ENCODE peak calls at places on chromosomes 4 and X, in seven cellular contexts. I is stimulated activated naive CD8-positive, alpha-beta T cell treated with anti-CD3 and anti-CD28 coated beads, Interleukin-15, Interleukin-2, amounts not matched to agents 100 U/mL and 50 U/mL, for 24 hours; L is BJ; S is LoVo; G is cardiac muscle cell; C is HS-5; N is GM10248. V is an unnamed sample.

GRCh38 chr4:182893490-182893889 is 23.7 kb downstream of the DCTD start:
- DNase-seq in I (no peak), L (no peak), S (no peak), G (no peak), C (no peak), N (no peak), V (no peak)

GRCh38 chr4:142940614-142941013 is 94.5 kb upstream of the INPP4B start:
- DNase-seq in I (no peak), L (no peak), S (no peak), G (no peak), C (no peak), N (no peak), V (no peak)

GRCh38 chrX:120477453-120477852 is 8.4 kb upstream of the LAMP2 start:
- DNase-seq in I (no peak), L (no peak), S (no peak), G (no peak), C (no peak), N (no peak), V (no peak)

GRCh38 chrX:144214651-144215050 is 330.8 kb downstream of the UBE2NL start:
- DNase-seq in I (no peak), L (no peak), S (no peak), G (no peak), C (no peak), N (no peak), V (no peak)

GRCh38 chr4:1183985-1184773 is 11.8 kb upstream of the SPON2 start:
- DNase-seq in I (no peak), L (no peak), S (no peak), G (no peak), C (no peak), N (peak), V (no peak)

GRCh38 chrX:133951098-133951497 is 34.3 kb downstream of the GPC3 start:
- DNase-seq in I (no peak), L (no peak), S (no peak), G (no peak), C (no peak), N (no peak), V (no peak)

GRCh38 chr4:174256277-174256713 is 27.2 kb downstream of the FBXO8 start:
- DNase-seq in I (no peak), L (peak), S (no peak), G (no peak), C (no peak), N (no peak), V (no peak)

GRCh38 chr4:5166377-5166776 is 115.1 kb downstream of the STK32B start:
- DNase-seq in I (no peak), L (no peak), S (no peak), G (no peak), C (no peak), N (no peak), V (no peak)

GRCh38 chrX:97479491-97479890 is 595.8 kb downstream of the RPA4 start:
- DNase-seq in I (no peak), L (no peak), S (no peak), G (no peak), C (no peak), N (no peak), V (no peak)

GRCh38 chr4:153112071-153112460 is 92.2 kb upstream of the TRIM2 start:
- DNase-seq in I (peak), L (no peak), S (no peak), G (no peak), C (no peak), N (no peak), V (no peak)

GRCh38 chr4:190014771-190015537 is 12.1 kb downstream of the FRG2 start:
- DNase-seq in I (no peak), L (no peak), S (no peak), G (no peak), C (peak), N (peak), V (no peak)

GRCh38 chr4:1614049-1614448 is 70.1 kb downstream of the FAM53A start:
- DNase-seq in I (no peak), L (no peak), S (no peak), G (no peak), C (no peak), N (no peak), V (no peak)

GRCh38 chr4:81260443-81261102 is 45.6 kb upstream of the PRKG2 start:
- DNase-seq in I (no peak), L (no peak), S (no peak), G (no peak), C (no peak), N (no peak), V (no peak)

GRCh38 chr4:82431026-82431745 is 796 bp downstream of the ENOPH1 start:
- DNase-seq in I (peak), L (no peak), S (peak), G (peak), C (no peak), N (peak), V (no peak)

GRCh38 chr4:1855334-1856070 is 454 bp downstream of the LETM1 start:
- DNase-seq in I (peak), L (no peak), S (no peak), G (peak), C (no peak), N (no peak), V (no peak)

GRCh38 chr4:10090467-10091250 is 25.9 kb downstream of the WDR1 start:
- DNase-seq in I (no peak), L (no peak), S (no peak), G (no peak), C (no peak), N (no peak), V (no peak)

GRCh38 chrX:131217878-131218486 is 71.1 kb downstream of the IGSF1 start:
- DNase-seq in I (no peak), L (no peak), S (no peak), G (no peak), C (no peak), N (no peak), V (no peak)

GRCh38 chr4:112923514-112923913 is 125.9 kb upstream of the ANK2 start:
- DNase-seq in I (no peak), L (no peak), S (no peak), G (no peak), C (no peak), N (no peak), V (no peak)

GRCh38 chrX:1754077-1754476 is 139.2 kb downstream of the ASMT start:
- DNase-seq in I (no peak), L (peak), S (no peak), G (no peak), C (no peak), N (no peak), V (no peak)

GRCh38 chrX:22325091-22325490 is 52.4 kb downstream of the CBLL2 start:
- DNase-seq in I (no peak), L (no peak), S (no peak), G (peak), C (no peak), N (no peak), V (peak)

GRCh38 chr4:81723044-81723884 is 251.6 kb upstream of the RASGEF1B start:
- DNase-seq in I (no peak), L (no peak), S (no peak), G (no peak), C (no peak), N (no peak), V (no peak)

GRCh38 chr4:48756689-48757220 is 23.3 kb downstream of the FRYL start:
- DNase-seq in I (no peak), L (no peak), S (no peak), G (no peak), C (no peak), N (no peak), V (no peak)

GRCh38 chr4:8402181-8402597 is 38.3 kb downstream of the ACOX3 start:
- DNase-seq in I (no peak), L (no peak), S (no peak), G (no peak), C (no peak), N (no peak), V (no peak)

GRCh38 chr4:138414202-138414601 is 172.1 kb upstream of the SLC7A11 start:
- DNase-seq in I (no peak), L (no peak), S (no peak), G (no peak), C (no peak), N (no peak), V (no peak)

GRCh38 chr4:7381221-7381889 is 53.4 kb downstream of the PSAPL1 start:
- DNase-seq in I (no peak), L (no peak), S (no peak), G (no peak), C (no peak), N (no peak), V (no peak)

GRCh38 chr4:40409835-40410234 is 74.7 kb downstream of the CHRNA9 start:
- DNase-seq in I (no peak), L (no peak), S (no peak), G (no peak), C (no peak), N (no peak), V (no peak)

GRCh38 chrX:153819398-153820083 is 10.8 kb downstream of the PDZD4 start:
- DNase-seq in I (no peak), L (no peak), S (no peak), G (no peak), C (no peak), N (no peak), V (no peak)

GRCh38 chr4:158949094-158949493 is 153.8 kb upstream of the RAPGEF2 start:
- DNase-seq in I (no peak), L (no peak), S (peak), G (no peak), C (no peak), N (no peak), V (peak)

GRCh38 chr4:121448231-121448630 is 67.4 kb upstream of the QRFPR start:
- DNase-seq in I (no peak), L (no peak), S (peak), G (no peak), C (no peak), N (no peak), V (no peak)

GRCh38 chr4:134470544-134470943 is 269.0 kb upstream of the PABPC4L start:
- DNase-seq in I (no peak), L (no peak), S (peak), G (peak), C (no peak), N (peak), V (peak)

GRCh38 chr4:6378493-6379445 is 93.6 kb downstream of the PPP2R2C start:
- DNase-seq in I (no peak), L (no peak), S (no peak), G (no peak), C (no peak), N (no peak), V (no peak)

GRCh38 chr4:94298725-94299252 is 43.8 kb downstream of the HPGDS start:
- DNase-seq in I (no peak), L (no peak), S (no peak), G (no peak), C (no peak), N (no peak), V (peak)

GRCh38 chr4:132334081-132334480 is 815.0 kb upstream of the PCDH10 start:
- DNase-seq in I (no peak), L (no peak), S (no peak), G (no peak), C (peak), N (no peak), V (no peak)

GRCh38 chrX:128517691-128518090 is 465.5 kb upstream of the ACTRT1 start:
- DNase-seq in I (no peak), L (no peak), S (no peak), G (no peak), C (no peak), N (no peak), V (no peak)

GRCh38 chr4:168784786-168785461 is 225.1 kb downstream of the CBR4 start:
- DNase-seq in I (no peak), L (no peak), S (peak), G (no peak), C (no peak), N (no peak), V (no peak)

GRCh38 chrX:15384304-15384703 is at the start of gene VEGFD:
- DNase-seq in I (no peak), L (no peak), S (no peak), G (peak), C (no peak), N (no peak), V (no peak)

GRCh38 chrX:68942141-68942540 is 113.3 kb downstream of the EFNB1 start:
- DNase-seq in I (no peak), L (no peak), S (no peak), G (no peak), C (no peak), N (no peak), V (no peak)

GRCh38 chr4:67875011-67875410 is 8.8 kb downstream of the TMPRSS11D start:
- DNase-seq in I (no peak), L (no peak), S (no peak), G (no peak), C (no peak), N (no peak), V (no peak)

V was measured in dermis microvascular lymphatic vessel endothelial cell.